ENCODE peak calls at places on chromosome 15, in nine cellular contexts. I, Z, N, B, T, O, M, H and K are unnamed samples. For H3K9me3 and H3K4me1, the result is how much of the 10 kb centered on the place peaks cover.

GRCh38 chr15:74328331-74329056 is 39.0 kb downstream of the CYP11A1 start:
- DNase-seq in I (no peak), Z (no peak), N (no peak), B (no peak), T (no peak), O (no peak), M (no peak), H (no peak), K (no peak)

GRCh38 chr15:92714457-92715401 is 59.2 kb upstream of the FAM174B start:
- DNase-seq in I (peak), Z (peak), N (peak), B (peak), T (peak), O (peak), M (peak), H (peak), K (peak)

GRCh38 chr15:78276032-78276943 is 11.9 kb downstream of the DNAJA4 start:
- DNase-seq in I (no peak), Z (no peak), N (no peak), B (no peak), T (no peak), O (no peak), M (no peak), H (no peak), K (no peak)

GRCh38 chr15:55687792-55688191 is 55.2 kb downstream of the PRTG start:
- DNase-seq in I (no peak), Z (no peak), N (no peak), B (no peak), T (no peak), O (peak), M (no peak), H (no peak), K (no peak)

GRCh38 chr15:87219650-87220615 is 1036.6 kb downstream of the NTRK3 start:
- DNase-seq in I (no peak), Z (no peak), N (no peak), B (peak), T (no peak), O (no peak), M (no peak), H (no peak), K (no peak)

GRCh38 chr15:95682129-95682528 is 648.4 kb upstream of the NR2F2 start:
- DNase-seq in I (no peak), Z (no peak), N (no peak), B (no peak), T (no peak), O (no peak), M (no peak), H (no peak), K (no peak)

GRCh38 chr15:67149859-67150824 is 84.7 kb downstream of the SMAD3 start:
- DNase-seq in I (peak), Z (peak), N (no peak), B (peak), T (no peak), O (peak), M (peak), H (no peak), K (no peak)

GRCh38 chr15:66908503-66909095 is 156.8 kb upstream of the SMAD3 start:
- DNase-seq in I (no peak), Z (no peak), N (no peak), B (no peak), T (no peak), O (no peak), M (no peak), H (no peak), K (no peak)

GRCh38 chr15:69795601-69796000 is 302.1 kb downstream of the TLE3 start:
- DNase-seq in I (no peak), Z (no peak), N (no peak), B (no peak), T (no peak), O (no peak), M (no peak), H (no peak), K (no peak)

GRCh38 chr15:40746916-40747418 is 8.1 kb downstream of the RMDN3 start:
- DNase-seq in I (no peak), Z (no peak), N (no peak), B (no peak), T (no peak), O (no peak), M (no peak), H (no peak), K (no peak)

GRCh38 chr15:79071901-79072300 is 18.7 kb downstream of the RASGRF1 start:
- DNase-seq in I (no peak), Z (no peak), N (no peak), B (no peak), T (no peak), O (no peak), M (no peak), H (no peak), K (no peak)

GRCh38 chr15:35696767-35697231 is 150.8 kb upstream of the DPH6 start:
- DNase-seq in I (no peak), Z (peak), N (no peak), B (peak), T (no peak), O (no peak), M (no peak), H (no peak), K (no peak)

GRCh38 chr15:39976291-39977274 is 42.7 kb downstream of the EIF2AK4 start:
- DNase-seq in I (peak), Z (no peak), N (peak), B (peak), T (peak), O (peak), M (peak), H (no peak), K (peak)

GRCh38 chr15:78681306-78682012 is 40.4 kb upstream of the CHRNB4 start:
- DNase-seq in I (no peak), Z (no peak), N (no peak), B (no peak), T (no peak), O (peak), M (no peak), H (no peak), K (no peak)

GRCh38 chr15:51111061-51111460 is 16.4 kb upstream of the TNFAIP8L3 start:
- DNase-seq in I (no peak), Z (no peak), N (no peak), B (no peak), T (no peak), O (no peak), M (no peak), H (no peak), K (no peak)

GRCh38 chr15:96347181-96348111 is 16.9 kb downstream of the NR2F2 start:
- DNase-seq in I (peak), Z (no peak), N (no peak), B (no peak), T (no peak), O (peak), M (peak), H (no peak), K (no peak)

GRCh38 chr15:33994005-33994615 is 25.8 kb downstream of the CHRM5 start:
- DNase-seq in I (no peak), Z (peak), N (peak), B (peak), T (no peak), O (peak), M (no peak), H (no peak), K (no peak)

GRCh38 chr15:40392986-40393948 is 10.7 kb downstream of the KNSTRN start:
- DNase-seq in I (no peak), Z (no peak), N (no peak), B (no peak), T (no peak), O (no peak), M (no peak), H (no peak), K (no peak)

GRCh38 chr15:32802296-32802936 is 84.6 kb downstream of the GREM1 start:
- DNase-seq in I (no peak), Z (no peak), N (no peak), B (peak), T (no peak), O (no peak), M (no peak), H (no peak), K (no peak)

GRCh38 chr15:50876260-50876988 is 32.1 kb upstream of the AP4E1 start:
- DNase-seq in I (no peak), Z (no peak), N (no peak), B (no peak), T (no peak), O (no peak), M (no peak), H (no peak), K (no peak)

GRCh38 chr15:37057831-37058230 is 42.5 kb downstream of the MEIS2 start:
- DNase-seq in I (no peak), Z (no peak), N (no peak), B (no peak), T (no peak), O (peak), M (no peak), H (no peak), K (no peak)

GRCh38 chr15:61441901-61442300 is 212.8 kb upstream of the RORA start:
- DNase-seq in I (no peak), Z (no peak), N (no peak), B (no peak), T (no peak), O (no peak), M (no peak), H (no peak), K (no peak)

GRCh38 chr15:79922512-79923067 is 25.8 kb upstream of the MTHFS start:
- DNase-seq in I (no peak), Z (no peak), N (no peak), B (no peak), T (no peak), O (no peak), M (no peak), H (no peak), K (no peak)

GRCh38 chr15:69578792-69579587 is 126.4 kb downstream of the RPLP1 start:
- DNase-seq in I (no peak), Z (no peak), N (no peak), B (peak), T (peak), O (no peak), M (no peak), H (no peak), K (peak)

GRCh38 chr15:59991919-59992318 is 12.2 kb upstream of the FOXB1 start:
- DNase-seq in I (no peak), Z (no peak), N (no peak), B (no peak), T (no peak), O (no peak), M (no peak), H (no peak), K (no peak)

GRCh38 chr15:68271854-68272471 is 5.6 kb upstream of the FEM1B start:
- DNase-seq in I (peak), Z (peak), N (no peak), B (peak), T (no peak), O (peak), M (peak), H (no peak), K (peak)

GRCh38 chr15:80773122-80773551 is 6.0 kb upstream of the CEMIP start:
- DNase-seq in I (no peak), Z (no peak), N (no peak), B (no peak), T (no peak), O (no peak), M (no peak), H (no peak), K (no peak)

GRCh38 chr15:66832679-66833078 is 130.6 kb downstream of the SMAD6 start:
- DNase-seq in I (no peak), Z (no peak), N (no peak), B (peak), T (no peak), O (no peak), M (no peak), H (no peak), K (no peak)

GRCh38 chr15:49901867-49902775 is 216.9 kb downstream of the ATP8B4 start:
- DNase-seq in I (no peak), Z (peak), N (no peak), B (peak), T (no peak), O (no peak), M (no peak), H (no peak), K (no peak)

DNA sequence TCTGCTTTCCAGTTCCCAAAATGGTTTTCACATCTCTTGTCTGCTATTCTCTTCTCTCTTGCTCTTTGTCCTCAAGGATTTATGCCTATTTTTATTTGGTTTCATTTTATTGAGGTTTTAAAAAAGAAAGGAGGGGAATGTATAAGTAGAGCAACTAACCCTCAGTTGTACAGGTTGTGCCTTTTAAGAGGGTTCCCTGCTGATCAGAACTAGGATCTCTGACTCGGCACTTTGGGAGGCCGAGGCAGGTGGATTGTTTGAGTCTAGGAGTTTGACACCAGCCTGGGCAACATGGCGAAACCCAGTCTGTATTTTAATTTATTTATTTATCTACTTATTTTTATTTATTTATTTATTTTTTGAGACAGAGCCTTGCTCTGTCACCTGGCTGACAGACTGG is 123.6 kb downstream of the ZNF609 start:
- DNase-seq in I (no peak), Z (no peak), N (no peak), B (no peak), T (no peak), O (no peak), M (no peak), H (no peak), K (no peak)
- H3K9me3 ChIP-seq in I (under half), Z (under half), N (under half), B (under half), T (under half), O (under half), M (under half), H (under half), K (under half)

GRCh38 chr15:98876461-98877369 is 130.9 kb downstream of the PGPEP1L start:
- DNase-seq in I (no peak), Z (no peak), N (no peak), B (no peak), T (no peak), O (no peak), M (no peak), H (no peak), K (no peak)

GRCh38 chr15:98874359-98874758 is 133.2 kb downstream of the PGPEP1L start:
- DNase-seq in I (no peak), Z (no peak), N (no peak), B (no peak), T (no peak), O (no peak), M (no peak), H (no peak), K (no peak)

GRCh38 chr15:98873441-98874218 is 134.0 kb downstream of the PGPEP1L start:
- DNase-seq in I (no peak), Z (peak), N (no peak), B (peak), T (peak), O (peak), M (no peak), H (no peak), K (no peak)

GRCh38 chr15:98875309-98875708 is 132.3 kb downstream of the PGPEP1L start:
- DNase-seq in I (no peak), Z (no peak), N (no peak), B (no peak), T (no peak), O (no peak), M (no peak), H (no peak), K (no peak)

DNA sequence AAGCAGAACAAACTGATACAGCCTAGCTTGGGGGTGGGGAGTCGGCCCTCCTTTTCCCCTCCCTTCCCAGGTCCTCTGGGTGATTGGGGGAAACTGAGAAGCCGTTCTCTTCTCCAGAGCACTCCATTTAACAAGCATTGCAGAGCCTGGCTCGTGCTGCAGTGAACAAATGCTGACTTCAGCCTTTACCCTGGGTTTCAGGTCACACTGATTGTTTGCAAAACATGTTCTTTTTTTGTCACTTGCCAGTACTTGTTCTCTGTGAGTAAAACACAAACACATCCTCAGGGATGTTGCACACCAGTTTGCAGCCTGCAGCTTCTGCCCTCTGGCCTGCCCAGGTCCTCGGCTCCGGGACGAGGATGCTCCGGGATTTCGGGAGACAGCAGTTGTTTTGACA is 132.8 kb downstream of the PGPEP1L start:
- DNase-seq in I (no peak), Z (peak), N (no peak), B (no peak), T (no peak), O (peak), M (no peak), H (no peak), K (no peak)
- H3K4me1 ChIP-seq in I (under half), Z (half or more), N (under half), B (half or more), T (under half), O (under half), M (under half), H (under half), K (under half)

GRCh38 chr15:100751585-100751984 is 128.0 kb upstream of the ALDH1A3 start:
- DNase-seq in I (no peak), Z (no peak), N (no peak), B (no peak), T (no peak), O (no peak), M (no peak), H (no peak), K (no peak)
- H3K4me3 ChIP-seq in I (no peak), Z (no peak), N (no peak), B (no peak), T (no peak), O (no peak), M (no peak), H (no peak), K (no peak)

GRCh38 chr15:25180606-25181289 is 226.0 kb downstream of the SNRPN start:
- DNase-seq in I (peak), Z (no peak), N (no peak), B (no peak), T (peak), O (no peak), M (peak), H (no peak), K (no peak)

GRCh38 chr15:25178835-25179672 is 224.3 kb downstream of the SNRPN start:
- DNase-seq in I (peak), Z (no peak), N (no peak), B (no peak), T (peak), O (no peak), M (peak), H (no peak), K (peak)

GRCh38 chr15:25177955-25178801 is 223.4 kb downstream of the SNRPN start:
- DNase-seq in I (peak), Z (no peak), N (no peak), B (no peak), T (peak), O (no peak), M (peak), H (no peak), K (peak)

GRCh38 chr15:25181290-25182097 is 226.7 kb downstream of the SNRPN start:
- DNase-seq in I (peak), Z (no peak), N (no peak), B (no peak), T (peak), O (no peak), M (peak), H (no peak), K (peak)

GRCh38 chr15:25179673-25180511 is 225.1 kb downstream of the SNRPN start:
- DNase-seq in I (peak), Z (no peak), N (no peak), B (no peak), T (peak), O (no peak), M (peak), H (no peak), K (peak)
- H3K9me3 ChIP-seq in I (under half), Z (under half), N (under half), B (under half), T (under half), O (under half), M (under half), H (under half), K (half or more)

GRCh38 chr15:83306561-83306960 is 22.1 kb upstream of the BNC1 start:
- DNase-seq in I (no peak), Z (no peak), N (no peak), B (peak), T (no peak), O (no peak), M (no peak), H (no peak), K (no peak)
- H3K4me1 ChIP-seq in I (under half), Z (under half), N (under half), B (under half), T (under half), O (under half), M (under half), H (under half), K (under half)